ENCODE peak calls at places on chromosomes 12 and 14, in eight cellular contexts. W, C, R, H, M, J, G and K are unnamed samples.

GRCh38 chr12:2161478-2161877 is 108.7 kb downstream of the CACNA1C start:
- DNase-seq in R (peak; percentile 55), J (no peak), W (peak; percentile 83), C (no peak), G (peak; percentile 46), H (no peak), M (no peak), K (no peak)

GRCh38 chr14:101953151-101953550 is 11.2 kb upstream of the DYNC1H1 start:
- DNase-seq in H (no peak), W (peak; percentile 29), M (no peak), J (no peak), C (no peak), G (no peak), R (no peak), K (peak; percentile 22)

GRCh38 chr14:71555654-71556559 is 376.3 kb upstream of the RGS6 start:
- DNase-seq in C (no peak), J (peak; percentile 40), M (no peak), W (no peak), R (no peak), H (peak; percentile 66), G (no peak), K (no peak)

GRCh38 chr14:33363687-33364086 is 425.0 kb downstream of the NPAS3 start:
- DNase-seq in J (no peak), H (no peak), M (no peak), R (peak; percentile 6), W (no peak), G (no peak), C (no peak), K (no peak)

GRCh38 chr12:105190530-105190929 is 45.4 kb downstream of the APPL2 start:
- DNase-seq in W (no peak), R (no peak), G (no peak), M (no peak), J (no peak), C (no peak), H (no peak), K (no peak)

GRCh38 chr12:52137746-52138145 is 54.1 kb downstream of the KRT80 start:
- DNase-seq in H (no peak), J (no peak), G (no peak), M (no peak), R (no peak), C (no peak), W (no peak), K (no peak)

GRCh38 chr12:4148418-4149056 is 125.0 kb upstream of the CCND2 start:
- DNase-seq in G (peak; percentile 40), H (peak; percentile 39), J (peak; percentile 89), R (no peak), M (no peak), C (no peak), W (peak; percentile 92), K (no peak)

GRCh38 chr14:26276757-26277156 is 321.1 kb downstream of the NOVA1 start:
- DNase-seq in H (no peak), G (no peak), M (no peak), C (no peak), R (no peak), J (no peak), W (no peak), K (no peak)

GRCh38 chr12:88388566-88389269 is 191.6 kb downstream of the KITLG start:
- DNase-seq in W (no peak), G (no peak), M (no peak), J (no peak), R (no peak), H (peak; percentile 46), C (no peak), K (no peak)

GRCh38 chr14:30771595-30771994 is 102.8 kb upstream of the COCH start:
- DNase-seq in G (no peak), R (no peak), J (no peak), C (no peak), W (no peak), H (no peak), M (no peak), K (no peak)

DNA sequence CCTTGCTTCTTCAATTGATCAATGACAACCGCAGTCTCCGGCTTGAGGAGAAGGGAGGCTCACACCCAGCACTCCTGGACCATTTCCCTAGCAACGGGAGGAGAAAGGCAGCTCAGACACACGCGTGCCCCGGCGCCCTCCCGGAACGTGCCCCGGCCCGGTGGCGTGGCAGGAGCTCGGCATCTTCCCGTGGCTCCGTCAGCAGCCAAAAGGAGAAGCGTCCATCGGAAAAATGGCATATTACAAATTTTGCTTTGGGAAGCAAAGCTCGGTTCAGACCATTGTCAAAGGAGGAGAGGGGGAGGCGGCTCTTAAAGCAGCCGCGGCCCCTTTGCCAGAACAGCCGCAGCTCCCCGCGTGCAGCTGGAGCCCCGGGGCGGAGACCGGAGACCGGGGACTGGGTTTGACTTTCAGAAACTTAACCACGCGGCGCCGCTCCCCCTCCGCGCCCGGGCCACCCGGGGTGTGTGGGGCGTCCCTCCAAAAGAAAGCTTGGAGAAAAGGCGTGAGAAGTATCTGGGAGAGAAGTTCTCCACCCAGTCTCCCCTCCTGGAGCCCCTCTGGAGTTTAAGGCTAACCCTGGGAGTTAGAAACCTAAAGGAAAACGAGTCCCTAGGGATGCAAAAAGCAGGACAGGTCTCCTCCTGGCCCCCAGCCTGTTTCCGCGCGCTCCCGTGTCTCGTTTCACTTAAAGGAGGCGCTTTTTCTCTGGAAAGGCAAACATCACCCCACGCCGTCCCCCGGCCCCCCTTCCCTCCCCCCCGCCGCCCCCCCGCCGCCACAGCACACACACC is 532 bp downstream of the PPFIA2 start:
- DNase-seq in W (peak; percentile 74), C (peak; percentile 15), M (no peak), G (no peak), H (no peak), J (no peak), R (peak; percentile 38), K (no peak)
- H3K4me3 ChIP-seq in W (peak overlapping the region; percentile 64), C (peak overlapping the region; percentile 28), M (peak overlapping the region; percentile 45), G (peak overlapping the region; percentile 43), H (peak overlapping the region; percentile 11), J (peak overlapping the region; percentile 22), R (peak overlapping the region; percentile 57), K (peak overlapping the region; percentile 11)

DNA sequence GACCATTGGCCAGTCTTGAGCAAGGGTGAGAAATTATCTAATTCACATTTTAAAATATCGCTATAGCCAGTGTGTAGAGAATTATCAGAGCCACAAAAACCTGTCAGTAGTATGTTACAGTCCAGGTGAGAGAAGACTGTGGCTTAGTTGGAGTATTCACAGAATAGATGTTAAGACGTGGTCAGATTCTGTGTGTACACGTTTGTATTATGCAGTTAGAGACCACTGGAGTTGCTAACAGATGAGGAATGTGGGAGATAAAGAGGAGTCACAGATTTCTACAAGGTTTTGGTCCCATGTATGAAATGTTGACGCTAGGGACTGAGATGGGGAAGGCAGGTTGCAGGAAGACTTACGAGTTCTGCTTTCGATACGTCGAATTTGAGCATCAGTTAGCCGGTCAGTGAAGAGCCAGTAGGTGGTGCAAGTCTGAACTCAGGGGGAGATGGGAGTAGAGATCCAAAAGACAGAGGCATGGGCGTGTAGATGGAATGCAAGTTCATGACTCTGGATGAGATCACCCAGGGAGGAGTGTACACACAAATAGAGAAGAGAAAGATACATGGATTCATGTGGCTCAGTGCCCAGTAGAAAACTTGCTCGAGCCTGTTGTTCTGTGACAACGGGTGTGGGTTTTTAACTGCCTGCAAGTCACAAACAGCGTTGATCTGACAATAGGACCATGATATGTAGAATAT is 114.8 kb upstream of the FLRT2 start:
- DNase-seq in C (peak; percentile 26), J (no peak), M (peak; percentile 80), H (peak; percentile 99), R (peak; percentile 86), G (no peak), W (no peak), K (peak; percentile 92)
- TF ChIP-seq CTCF in C (no peak), J (no peak), M (peak; percentile 61), H (peak; percentile 76), R (peak; percentile 41), G (no peak), W (no peak), K (peak; percentile 96)

GRCh38 chr12:71755146-71755892 is 656 bp downstream of the RAB21 start:
- DNase-seq in M (no peak), H (peak; percentile 67), J (peak; percentile 52), C (peak; percentile 35), R (peak; percentile 62), W (peak; percentile 83), G (peak; percentile 46), K (no peak)

GRCh38 chr12:71760471-71760870 is 5.8 kb downstream of the RAB21 start:
- DNase-seq in M (no peak), G (no peak), C (no peak), R (no peak), H (no peak), W (no peak), J (no peak), K (no peak)

GRCh38 chr12:71763682-71764379 is 9.2 kb downstream of the RAB21 start:
- DNase-seq in R (no peak), W (no peak), G (no peak), M (no peak), C (no peak), J (no peak), H (peak; percentile 24), K (no peak)

GRCh38 chr12:71756054-71756675 is 1.5 kb downstream of the RAB21 start:
- DNase-seq in W (no peak), H (peak; percentile 24), M (no peak), R (no peak), J (no peak), C (no peak), G (no peak), K (no peak)

DNA sequence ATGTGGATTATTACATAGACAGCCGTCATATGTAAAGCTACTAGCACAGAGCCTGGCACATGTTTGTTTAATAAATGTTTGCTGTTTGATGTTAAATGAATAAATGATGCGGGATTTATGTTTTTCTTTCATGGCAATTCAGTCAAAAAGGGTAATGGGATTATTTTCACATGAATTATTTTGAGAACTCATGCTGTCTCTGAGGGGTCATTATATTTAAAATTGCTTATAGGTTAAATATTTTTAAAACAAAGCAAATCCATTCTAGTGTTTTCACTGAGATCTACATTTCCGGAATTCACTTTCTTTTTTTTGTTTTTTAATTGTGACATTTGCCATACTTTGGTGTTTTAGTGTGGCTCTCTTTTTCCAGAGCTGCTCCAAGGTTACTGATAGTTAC is 5.3 kb downstream of the RAB21 start:
- DNase-seq in R (no peak), W (no peak), G (no peak), M (no peak), C (no peak), H (no peak), J (no peak), K (no peak)
- H3K9me3 ChIP-seq in R (peaks cover 1% of the 10 kb centered on the region), W (peaks cover 22% of the 10 kb centered on the region), G (no peaks in the 10 kb centered on the region), M (peaks cover 60% of the 10 kb centered on the region), C (no peaks in the 10 kb centered on the region), H (peaks cover 30% of the 10 kb centered on the region), J (no peaks in the 10 kb centered on the region), K (peaks cover 23% of the 10 kb centered on the region)

GRCh38 chr14:50862171-50862570 is 9.7 kb upstream of the ABHD12B start:
- DNase-seq in M (no peak), G (no peak), H (no peak), J (no peak), R (peak; percentile 58), W (no peak), C (no peak), K (no peak)

GRCh38 chr14:50856660-50857059 is 15.2 kb upstream of the ABHD12B start:
- DNase-seq in H (no peak), R (no peak), W (no peak), J (no peak), M (no peak), G (no peak), C (no peak), K (no peak)

GRCh38 chr14:50864237-50864636 is 7.6 kb upstream of the ABHD12B start:
- DNase-seq in W (no peak), H (no peak), G (no peak), R (no peak), M (no peak), C (no peak), J (no peak), K (no peak)

GRCh38 chr14:50859296-50859624 is 12.6 kb upstream of the ABHD12B start:
- DNase-seq in W (no peak), G (no peak), M (no peak), R (no peak), J (no peak), C (no peak), H (no peak), K (no peak)

GRCh38 chr14:50860478-50861086 is 11.3 kb upstream of the ABHD12B start:
- DNase-seq in M (peak; percentile 42), W (peak; percentile 81), J (peak; percentile 93), G (peak; percentile 85), R (peak; percentile 81), C (peak; percentile 81), H (peak; percentile 56), K (no peak)
- H3K4me3 ChIP-seq in M (peak overlapping the region; percentile 75), W (peak overlapping the region; percentile 80), J (peak overlapping the region; percentile 49), G (peak overlapping the region; percentile 52), R (peak overlapping the region; percentile 27), C (peak overlapping the region; percentile 51), H (peak overlapping the region; percentile 41), K (peak overlapping the region; percentile 27)